ENCODE peak calls at places on chromosomes 13 and 19, in ten cellular contexts. L is endothelial cell of umbilical vein; J is A549; M is mesendoderm; T is AG10803; E is fibroblast of villous mesenchyme; V is neural progenitor cell; Q is GM12865; G is brain microvascular endothelial cell; N is CD8-positive, alpha-beta memory T cell. P is an unnamed sample.

GRCh38 chr13:24159362-24159761 is 1.2 kb upstream of the SPATA13 start:
- DNase-seq in L (no peak), J (no peak), M (no peak), T (no peak), E (no peak), V (no peak), Q (no peak), G (no peak), N (no peak), P (no peak)

GRCh38 chr13:42807866-42808265 is 26.5 kb downstream of the FAM216B start:
- DNase-seq in L (no peak), J (peak), M (no peak), T (peak), E (peak), V (no peak), Q (no peak), G (peak), N (no peak), P (no peak)

GRCh38 chr13:73998631-73999030 is 135.6 kb downstream of the KLF12 start:
- DNase-seq in L (no peak), J (no peak), M (no peak), T (no peak), E (no peak), V (no peak), Q (peak), G (no peak), N (no peak), P (no peak)

GRCh38 chr19:56360841-56361240 is 32.5 kb downstream of the ZNF582 start:
- DNase-seq in L (no peak), J (no peak), M (no peak), T (no peak), E (no peak), V (no peak), Q (no peak), G (no peak), N (no peak), P (no peak)

GRCh38 chr13:40275636-40276035 is 390.8 kb downstream of the FOXO1 start:
- DNase-seq in L (no peak), J (no peak), M (no peak), T (peak), E (peak), V (no peak), Q (no peak), G (peak), N (no peak), P (no peak)

GRCh38 chr19:10998045-10998533 is 37.3 kb downstream of the SMARCA4 start:
- DNase-seq in L (no peak), J (no peak), M (no peak), T (no peak), E (peak), V (no peak), Q (no peak), G (peak), N (no peak), P (no peak)

GRCh38 chr19:45467115-45467455 is 711 bp upstream of the FOSB start:
- DNase-seq in L (no peak), J (no peak), M (peak), T (peak), E (peak), V (peak), Q (no peak), G (no peak), N (no peak), P (no peak)

GRCh38 chr19:54674021-54674617 is 11.3 kb downstream of the LILRB4 start:
- DNase-seq in L (peak), J (peak), M (peak), T (peak), E (peak), V (peak), Q (peak), G (no peak), N (no peak), P (no peak)

GRCh38 chr19:33231511-33231910 is 5.9 kb upstream of the SLC7A10 start:
- DNase-seq in L (no peak), J (no peak), M (no peak), T (peak), E (peak), V (no peak), Q (no peak), G (no peak), N (no peak), P (no peak)

GRCh38 chr13:46596501-46596900 is 43.5 kb downstream of the LRCH1 start:
- DNase-seq in L (no peak), J (no peak), M (no peak), T (no peak), E (no peak), V (no peak), Q (no peak), G (no peak), N (no peak), P (no peak)

GRCh38 chr19:34618410-34618809 is 58.5 kb downstream of the SCGB2B2 start:
- DNase-seq in L (no peak), J (no peak), M (no peak), T (no peak), E (no peak), V (no peak), Q (no peak), G (no peak), N (no peak), P (no peak)

GRCh38 chr19:4516939-4517300 is 1.4 kb downstream of the PLIN4 start:
- DNase-seq in L (no peak), J (no peak), M (no peak), T (no peak), E (no peak), V (no peak), Q (no peak), G (no peak), N (no peak), P (no peak)

GRCh38 chr19:29881386-29881785 is 60.7 kb upstream of the URI1 start:
- DNase-seq in L (no peak), J (no peak), M (no peak), T (peak), E (no peak), V (no peak), Q (no peak), G (peak), N (no peak), P (no peak)

GRCh38 chr19:5352229-5352763 is 11.7 kb upstream of the PTPRS start:
- DNase-seq in L (no peak), J (peak), M (peak), T (no peak), E (no peak), V (peak), Q (no peak), G (peak), N (no peak), P (no peak)

GRCh38 chr13:61277877-61278276 is 137.8 kb downstream of the PCDH20 start:
- DNase-seq in L (no peak), J (no peak), M (no peak), T (no peak), E (no peak), V (no peak), Q (no peak), G (no peak), N (no peak), P (no peak)

GRCh38 chr13:66952507-66952906 is 277.6 kb downstream of the PCDH9 start:
- DNase-seq in L (no peak), J (no peak), M (peak), T (no peak), E (no peak), V (no peak), Q (no peak), G (no peak), N (no peak), P (no peak)

GRCh38 chr13:79451500-79451962 is 29.4 kb upstream of the NDFIP2 start:
- DNase-seq in L (peak), J (peak), M (peak), T (peak), E (peak), V (no peak), Q (peak), G (peak), N (peak), P (no peak)

DNA sequence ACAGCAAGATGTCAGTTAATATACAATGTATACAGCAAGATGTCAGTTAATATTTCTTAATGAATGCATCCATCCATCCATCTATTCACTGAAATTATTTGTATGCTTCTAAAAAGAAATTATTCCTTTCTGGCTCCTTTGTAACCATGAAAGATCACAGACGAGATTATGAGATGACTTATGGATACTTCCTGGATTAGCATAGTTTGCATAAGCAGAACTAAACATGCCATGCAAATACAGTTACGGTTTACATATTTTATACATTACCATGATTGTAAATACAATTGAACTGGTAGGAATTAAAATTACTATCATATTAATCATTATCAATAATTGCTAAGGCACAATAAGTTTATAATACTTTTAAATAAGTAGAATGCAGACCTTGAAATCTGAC is 32.7 kb downstream of the NALCN start:
- DNase-seq in L (no peak), J (no peak), M (no peak), T (no peak), E (peak), V (no peak), Q (no peak), G (no peak), N (no peak), P (no peak)
- H3K4me3 ChIP-seq in L (no peak), J (no peak), M (no peak), T (no peak), E (no peak), V (no peak), Q (no peak), G (no peak), N (no peak), P (no peak)

GRCh38 chr13:36130168-36130541 is 1.0 kb downstream of the DCLK1 start:
- DNase-seq in L (no peak), J (no peak), M (no peak), T (no peak), E (no peak), V (no peak), Q (no peak), G (no peak), N (no peak), P (no peak)

GRCh38 chr13:36133950-36134349 is 2.8 kb upstream of the DCLK1 start:
- DNase-seq in L (peak), J (no peak), M (no peak), T (no peak), E (no peak), V (no peak), Q (no peak), G (no peak), N (no peak), P (no peak)

GRCh38 chr13:36130542-36131214 is 504 bp downstream of the DCLK1 start:
- DNase-seq in L (no peak), J (no peak), M (peak), T (no peak), E (no peak), V (peak), Q (no peak), G (no peak), N (no peak), P (peak)

GRCh38 chr13:36131215-36131930 is at the start of gene DCLK1:
- DNase-seq in L (no peak), J (no peak), M (peak), T (peak), E (no peak), V (peak), Q (no peak), G (peak), N (no peak), P (peak)

DNA sequence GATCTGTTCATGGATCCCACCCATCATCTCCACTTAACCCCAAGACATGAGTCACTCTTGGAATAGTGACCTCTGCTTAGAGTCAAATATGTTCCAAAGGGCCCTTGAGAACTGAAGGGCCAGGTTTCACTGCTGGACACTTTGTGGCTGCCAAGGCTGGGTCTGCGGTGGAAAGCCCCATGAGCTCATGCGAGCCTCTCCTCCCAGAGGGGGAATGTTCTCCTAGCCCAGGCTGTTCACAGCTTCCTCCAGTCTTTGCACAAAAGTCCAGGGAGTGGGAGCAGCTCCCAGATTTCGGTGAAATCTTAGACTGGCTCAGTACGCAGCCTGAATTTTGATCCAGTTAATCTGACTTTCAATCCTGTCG is 732 bp upstream of the DCLK1 start:
- DNase-seq in L (no peak), J (no peak), M (no peak), T (peak), E (peak), V (no peak), Q (no peak), G (peak), N (no peak), P (peak)
- H3K4me3 ChIP-seq in L (no peak), J (no peak), M (no peak), T (no peak), E (no peak), V (no peak), Q (no peak), G (no peak), N (no peak), P (peak)

DNA sequence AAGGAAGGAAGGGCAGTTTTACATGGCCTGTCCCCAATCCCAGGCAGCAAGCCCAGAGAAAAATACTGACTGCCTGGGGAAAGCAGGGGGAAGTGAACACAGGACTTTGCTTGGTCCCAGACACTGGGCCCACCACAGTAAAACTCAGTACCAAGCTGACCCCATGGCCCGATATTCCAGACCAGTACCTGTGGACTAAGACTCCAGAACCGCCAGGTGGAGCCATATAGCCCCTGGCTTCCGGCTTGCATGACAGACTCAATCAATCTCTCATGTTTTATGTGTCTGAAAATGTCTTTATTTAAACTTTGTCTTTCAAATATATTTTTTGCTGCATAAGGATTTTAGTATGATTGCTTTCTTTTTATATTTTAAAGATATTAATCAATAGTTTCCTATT is 767.9 kb upstream of the SLITRK6 start:
- DNase-seq in L (no peak), J (no peak), M (peak), T (no peak), E (no peak), V (peak), Q (no peak), G (no peak), N (no peak), P (no peak)
- H3K4me3 ChIP-seq in L (no peak), J (no peak), M (no peak), T (no peak), E (no peak), V (no peak), Q (no peak), G (no peak), N (no peak), P (no peak)

DNA sequence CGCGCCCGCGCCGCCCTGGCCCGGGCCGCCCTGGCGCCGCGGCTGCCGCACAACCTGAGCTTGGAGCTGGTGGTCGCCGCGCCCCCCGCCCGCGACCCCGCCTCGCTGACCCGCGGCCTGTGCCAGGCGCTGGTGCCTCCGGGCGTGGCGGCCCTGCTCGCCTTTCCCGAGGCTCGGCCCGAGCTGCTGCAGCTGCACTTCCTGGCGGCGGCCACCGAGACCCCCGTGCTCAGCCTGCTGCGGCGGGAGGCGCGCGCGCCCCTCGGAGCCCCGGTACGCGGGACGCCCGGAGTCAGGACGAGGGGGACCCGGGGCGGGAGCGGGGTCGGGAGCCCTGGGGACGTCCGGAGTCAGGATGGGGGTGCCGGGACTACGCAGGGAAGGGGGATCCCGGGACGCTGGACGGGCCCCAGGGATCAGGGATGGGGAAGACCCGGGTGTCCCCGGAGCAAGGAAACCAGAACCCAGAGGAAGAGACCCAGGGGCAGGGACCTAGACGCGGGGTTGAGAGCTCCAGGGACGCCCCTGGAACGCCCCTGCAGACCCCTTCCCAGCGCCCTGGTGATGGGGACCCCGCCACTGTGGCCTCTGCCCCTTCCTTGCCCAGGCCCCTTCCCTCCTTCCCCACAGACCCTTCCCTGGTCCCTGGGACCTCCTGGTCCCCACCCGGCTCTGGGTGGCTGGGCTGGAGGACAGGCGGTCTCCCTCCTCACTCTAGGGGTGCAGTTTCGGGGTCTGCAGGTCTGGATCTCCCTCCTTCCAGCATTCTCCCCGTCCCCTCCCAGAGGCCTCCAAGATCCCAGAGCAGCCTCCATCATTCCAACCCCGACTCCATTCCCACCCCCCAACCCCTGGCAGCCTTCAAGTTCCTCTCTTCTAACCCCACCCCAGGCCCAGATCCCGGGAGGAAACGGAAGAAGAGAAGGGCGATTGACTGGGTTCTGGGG is 645 bp downstream of the GRIN3B start:
- DNase-seq in L (no peak), J (no peak), M (no peak), T (no peak), E (no peak), V (peak), Q (no peak), G (no peak), N (no peak), P (no peak)
- H3K4me3 ChIP-seq in L (no peak), J (peak), M (no peak), T (no peak), E (no peak), V (peak), Q (no peak), G (no peak), N (no peak), P (peak)

GRCh38 chr13:97978661-97979450 is 25.4 kb downstream of the IPO5 start:
- DNase-seq in L (peak), J (no peak), M (peak), T (peak), E (no peak), V (peak), Q (no peak), G (no peak), N (no peak), P (no peak)
- H3K4me3 ChIP-seq in L (peak), J (peak), M (no peak), T (peak), E (peak), V (peak), Q (peak), G (peak), N (no peak), P (no peak)